ENCODE peak calls at places on chromosomes 4 and X, in four cellular contexts. Z, N, K and W are unnamed samples.

GRCh38 chr4:155207534-155208257 is 740 bp upstream of the NPY2R start:
- DNase-seq in K (no peak), N (peak; percentile 19), Z (no peak), W (no peak)

GRCh38 chr4:915041-915474 is 17.1 kb downstream of the GAK start:
- DNase-seq in K (no peak), N (no peak), Z (no peak), W (no peak)

GRCh38 chrX:7580127-7580526 is 262.8 kb upstream of the VCX start:
- DNase-seq in Z (no peak), N (no peak), K (no peak), W (no peak)

GRCh38 chr4:71441186-71442169 is 102.7 kb downstream of the SLC4A4 start:
- DNase-seq in Z (no peak), K (no peak), N (no peak), W (no peak)

GRCh38 chrX:120761810-120762209 is 113.9 kb downstream of the CT47B1 start:
- DNase-seq in N (no peak), Z (no peak), K (no peak), W (peak; percentile 7)

GRCh38 chr4:141410839-141411238 is 190.1 kb downstream of the ZNF330 start:
- DNase-seq in Z (no peak), N (no peak), K (no peak), W (no peak)

GRCh38 chrX:45743081-45743533 is 542.4 kb upstream of the DIPK2B start:
- DNase-seq in Z (no peak), N (no peak), K (no peak), W (peak; percentile 12)

GRCh38 chr4:2363951-2364653 is 54.3 kb downstream of the ZFYVE28 start:
- DNase-seq in N (no peak), K (no peak), Z (no peak), W (no peak)

GRCh38 chr4:158729716-158730559 is 6.7 kb upstream of the PPID start:
- DNase-seq in N (no peak), Z (no peak), K (peak; percentile 44), W (peak; percentile 67)

GRCh38 chr4:20662851-20663250 is 37.4 kb upstream of the PACRGL start:
- DNase-seq in N (no peak), K (no peak), Z (no peak), W (no peak)

GRCh38 chrX:44975666-44976263 is 102.8 kb downstream of the KDM6A start:
- DNase-seq in Z (peak; percentile 36), K (no peak), N (no peak), W (peak; percentile 50)

GRCh38 chr4:121692261-121692660 is 4.5 kb downstream of the ANXA5 start:
- DNase-seq in K (no peak), Z (no peak), N (no peak), W (no peak)

GRCh38 chrX:21655901-21656586 is 2.1 kb downstream of the KLHL34 start:
- DNase-seq in K (no peak), Z (no peak), N (no peak), W (no peak)

GRCh38 chr4:177271091-177271490 is 38.6 kb upstream of the NEIL3 start:
- DNase-seq in K (no peak), Z (no peak), N (no peak), W (no peak)

GRCh38 chr4:132642196-132642817 is 506.8 kb upstream of the PCDH10 start:
- DNase-seq in N (peak; percentile 34), Z (peak; percentile 16), K (peak; percentile 3), W (peak; percentile 20)

GRCh38 chr4:3827616-3828492 is 61.7 kb downstream of the ADRA2C start:
- DNase-seq in N (no peak), K (no peak), Z (no peak), W (peak; percentile 85)

GRCh38 chrX:130118396-130118795 is 8.1 kb upstream of the ELF4 start:
- DNase-seq in N (no peak), Z (no peak), K (no peak), W (no peak)

GRCh38 chr4:107843394-107843793 is 18.7 kb downstream of the SGMS2 start:
- DNase-seq in K (no peak), N (no peak), Z (no peak), W (peak; percentile 37)

GRCh38 chr4:116860891-116861290 is 224.5 kb downstream of the TRAM1L1 start:
- DNase-seq in K (no peak), N (no peak), Z (no peak), W (no peak)

GRCh38 chr4:21991537-21991936 is 43.0 kb upstream of the KCNIP4 start:
- DNase-seq in K (no peak), Z (no peak), N (no peak), W (no peak)

GRCh38 chr4:87309625-87310024 is 13.1 kb downstream of the HSD17B13 start:
- DNase-seq in N (no peak), Z (no peak), K (no peak), W (no peak)

GRCh38 chrX:94742772-94743171 is 1068.8 kb downstream of the FAM133A start:
- DNase-seq in K (no peak), N (no peak), Z (no peak), W (no peak)

GRCh38 chr4:150960818-150961217 is 54.3 kb downstream of the LRBA start:
- DNase-seq in K (no peak), Z (peak; percentile 59), N (peak; percentile 57), W (peak; percentile 35)

GRCh38 chr4:37245391-37245954 is 930 bp downstream of the NWD2 start:
- DNase-seq in K (no peak), Z (no peak), N (no peak), W (no peak)

GRCh38 chr4:181289203-181289602 is 954.0 kb upstream of the TENM3 start:
- DNase-seq in K (no peak), N (no peak), Z (no peak), W (no peak)

GRCh38 chrX:48516987-48517386 is 4.6 kb upstream of the EBP start:
- DNase-seq in N (no peak), K (no peak), Z (no peak), W (no peak)

GRCh38 chr4:80062527-80062926 is 10.5 kb downstream of the ANTXR2 start:
- DNase-seq in Z (peak; percentile 16), K (no peak), N (no peak), W (no peak)

GRCh38 chr4:187070158-187070557 is 346.5 kb upstream of the FAT1 start:
- DNase-seq in N (no peak), Z (no peak), K (no peak), W (no peak)

GRCh38 chr4:48016141-48017107 is at the start of the genes CNGA1 and NIPAL1:
- DNase-seq in N (peak; percentile 61), Z (peak; percentile 95), K (no peak), W (peak; percentile 66)

GRCh38 chr4:184775854-184776555 is 42.1 kb upstream of the CENPU start:
- DNase-seq in N (no peak), K (no peak), Z (no peak), W (no peak)

GRCh38 chr4:158008551-158009218 is 164.1 kb downstream of the GASK1B start:
- DNase-seq in Z (no peak), K (no peak), N (no peak), W (no peak)

GRCh38 chrX:155334486-155335316 is at the start of gene CLIC2:
- DNase-seq in K (no peak), N (no peak), Z (peak; percentile 76), W (no peak)

GRCh38 chr4:108244576-108244975 is 75.8 kb upstream of the LEF1 start:
- DNase-seq in N (no peak), K (no peak), Z (no peak), W (no peak)

GRCh38 chrX:38189431-38190128 is 31.1 kb downstream of the SRPX start:
- DNase-seq in K (no peak), N (no peak), Z (no peak), W (no peak)

GRCh38 chr4:127809173-127809800 is 27.2 kb downstream of the HSPA4L start:
- DNase-seq in Z (no peak), N (no peak), K (no peak), W (peak; percentile 4)
- TF ChIP-seq CBX5 in Z (no peak), N (no peak), K (no peak), W (no peak)

DNA sequence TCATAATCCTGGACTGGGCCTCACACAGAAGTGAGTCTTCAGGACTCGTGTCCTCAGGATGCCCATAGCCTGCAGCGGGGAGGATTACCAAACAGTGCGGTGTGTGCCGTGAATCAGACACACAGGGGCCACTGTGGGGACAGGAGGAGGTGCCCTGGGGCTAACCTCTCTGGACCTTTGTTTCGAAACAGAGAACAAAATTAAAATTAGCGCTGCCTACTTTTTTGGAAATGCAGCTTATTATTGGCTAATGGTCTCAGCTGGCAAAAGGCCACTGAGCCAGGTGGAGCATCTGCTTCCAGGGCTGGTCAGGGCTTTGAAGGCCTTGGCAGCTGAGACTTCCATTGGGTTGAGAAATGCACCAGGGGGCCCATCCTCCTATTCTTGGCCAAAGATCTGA is 236.2 kb downstream of the EVC2 start:
- DNase-seq in K (no peak), N (no peak), Z (no peak), W (no peak)
- TF ChIP-seq CBX5 in K (no peak), N (no peak), Z (no peak), W (no peak)

GRCh38 chr4:91113130-91113706 is 986.0 kb downstream of the CCSER1 start:
- DNase-seq in K (peak; percentile 5), Z (peak; percentile 8), N (no peak), W (peak; percentile 7)

GRCh38 chr4:91111556-91111955 is 984.4 kb downstream of the CCSER1 start:
- DNase-seq in Z (no peak), N (no peak), K (no peak), W (no peak)

GRCh38 chr4:91116861-91117260 is 989.7 kb downstream of the CCSER1 start:
- DNase-seq in Z (no peak), K (no peak), N (no peak), W (no peak)

GRCh38 chr4:91118597-91118996 is 991.4 kb downstream of the CCSER1 start:
- DNase-seq in Z (no peak), K (no peak), N (no peak), W (no peak)

DNA sequence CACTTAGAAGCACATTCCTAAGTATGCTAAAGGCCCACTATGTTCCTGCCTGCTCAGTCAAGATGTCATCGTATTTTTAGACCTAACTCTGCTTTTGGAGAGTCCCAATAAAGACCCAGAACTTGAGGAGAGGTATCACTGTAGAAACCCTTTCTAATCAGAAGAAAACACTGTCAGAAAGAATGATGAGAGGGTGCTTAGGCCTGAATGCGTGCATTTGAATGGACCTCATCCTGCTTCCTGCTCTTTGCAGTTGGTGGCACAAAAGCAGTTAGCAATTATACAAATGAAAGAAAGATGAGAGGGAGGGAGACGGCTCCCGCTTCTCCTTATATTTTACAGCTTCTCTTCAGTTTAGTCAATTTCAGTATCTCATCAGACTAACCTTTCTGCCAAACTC is 987.2 kb downstream of the CCSER1 start:
- DNase-seq in Z (no peak), N (no peak), K (no peak), W (no peak)
- TF ChIP-seq CBX5 in Z (no peak), N (no peak), K (no peak), W (no peak)

DNA sequence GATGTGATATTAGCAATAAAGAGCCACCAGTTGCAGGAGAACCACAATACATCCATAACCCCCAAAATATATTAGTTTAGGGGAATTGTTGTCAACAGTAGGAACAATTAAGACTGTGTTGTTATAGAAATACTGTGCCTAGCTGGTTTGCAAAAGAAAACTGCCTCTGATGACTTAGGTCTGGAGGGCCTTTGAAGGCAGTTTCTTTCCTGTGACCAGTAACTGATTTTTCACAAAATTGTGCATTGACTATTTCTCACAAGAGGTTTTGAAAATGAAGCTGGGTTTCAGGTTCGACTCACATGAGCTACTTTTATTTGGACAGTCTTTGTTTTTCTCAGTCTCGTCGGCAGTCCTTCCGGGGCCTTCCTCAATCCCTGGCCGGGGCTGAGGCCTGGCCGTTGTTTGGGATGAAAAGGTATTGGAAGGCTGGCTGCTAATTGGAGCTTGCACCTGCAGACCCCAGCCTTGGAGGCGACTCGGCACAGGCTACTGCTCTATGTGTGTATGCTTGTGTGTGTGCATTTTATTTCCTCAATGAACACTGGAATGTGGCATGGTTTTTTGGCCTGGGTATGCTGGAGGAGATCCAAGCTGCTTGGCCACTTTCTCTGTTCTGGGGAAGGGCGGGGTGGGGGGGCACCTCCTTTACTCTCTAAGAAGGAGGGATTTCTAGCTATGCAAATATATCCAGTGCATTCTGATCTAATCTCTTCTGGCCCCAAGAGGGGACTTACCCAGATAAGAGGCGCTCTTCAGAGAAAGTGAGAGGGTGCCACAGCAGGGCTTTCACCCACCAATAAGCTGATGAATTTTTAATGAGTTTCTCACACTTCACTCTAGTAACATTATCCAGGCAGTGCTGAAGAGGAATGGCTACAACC is 49.5 kb upstream of the LNX1 start:
- DNase-seq in Z (no peak), N (no peak), K (peak; percentile 76), W (no peak)
- TF ChIP-seq CBX5 in Z (no peak), N (no peak), K (no peak), W (no peak)